ENCODE peak calls at places on chromosomes 7 and 10, in eight cellular contexts. U, V, T, X, C, J, F and D are unnamed samples.

GRCh38 chr7:138668946-138669345 is 32.2 kb downstream of the SVOPL start:
- DNase-seq in X (no peak), J (no peak), U (no peak), T (no peak), C (no peak), F (no peak), V (no peak), D (no peak)

GRCh38 chr7:83486957-83487356 is 162.0 kb downstream of the SEMA3E start:
- DNase-seq in J (no peak), U (no peak), T (no peak), X (no peak), F (no peak), C (no peak), V (no peak), D (no peak)

GRCh38 chr10:99682032-99682431 is 22.7 kb downstream of the ENTPD7 start:
- DNase-seq in U (no peak), J (no peak), V (no peak), C (no peak), T (no peak), F (no peak), X (no peak), D (no peak)

GRCh38 chr10:52314822-52315552 is 906 bp downstream of the DKK1 start:
- DNase-seq in T (peak; percentile 27), U (no peak), X (no peak), F (no peak), C (no peak), J (peak; percentile 14), V (no peak), D (peak; percentile 56)

GRCh38 chr10:63865210-63865609 is 344.0 kb downstream of the REEP3 start:
- DNase-seq in X (no peak), C (no peak), V (no peak), J (no peak), T (no peak), F (no peak), U (no peak), D (no peak)

GRCh38 chr7:64183126-64183742 is 23.8 kb upstream of the ZNF735 start:
- DNase-seq in T (peak; percentile 8), C (no peak), U (no peak), X (no peak), V (no peak), J (no peak), F (no peak), D (no peak)

GRCh38 chr10:3282341-3282740 is 109.8 kb upstream of the PITRM1 start:
- DNase-seq in U (no peak), C (no peak), V (no peak), F (no peak), T (no peak), X (no peak), J (no peak), D (no peak)

GRCh38 chr7:56046728-56047445 is 4.4 kb downstream of the PSPH start:
- DNase-seq in T (no peak), J (peak; percentile 15), X (no peak), V (peak; percentile 44), F (no peak), C (no peak), U (no peak), D (peak; percentile 50)

GRCh38 chr10:24415455-24416169 is 206.7 kb downstream of the KIAA1217 start:
- DNase-seq in X (peak; percentile 90), C (no peak), U (peak; percentile 97), F (no peak), T (no peak), V (peak; percentile 63), J (peak; percentile 29), D (peak; percentile 53)

GRCh38 chr7:80699030-80699638 is 60.7 kb downstream of the CD36 start:
- DNase-seq in X (no peak), F (no peak), V (no peak), U (no peak), C (no peak), J (peak; percentile 67), T (peak; percentile 55), D (no peak)

GRCh38 chr10:5813091-5813340 is 218 bp downstream of the GDI2 start:
- DNase-seq in F (no peak), U (no peak), T (no peak), V (no peak), J (no peak), C (no peak), X (no peak), D (no peak)

GRCh38 chr10:70849582-70850016 is 33.9 kb downstream of the SGPL1 start:
- DNase-seq in C (no peak), T (no peak), F (no peak), X (no peak), U (no peak), V (no peak), J (no peak), D (no peak)
- H3K36me3 ChIP-seq in C (no peaks in the 10 kb centered on the region), T (no peaks in the 10 kb centered on the region), F (peaks cover 47% of the 10 kb centered on the region), X (no peaks in the 10 kb centered on the region), U (peaks cover 6% of the 10 kb centered on the region), V (peaks cover 5% of the 10 kb centered on the region), J (peaks cover 10% of the 10 kb centered on the region), D (peaks cover 13% of the 10 kb centered on the region)

DNA sequence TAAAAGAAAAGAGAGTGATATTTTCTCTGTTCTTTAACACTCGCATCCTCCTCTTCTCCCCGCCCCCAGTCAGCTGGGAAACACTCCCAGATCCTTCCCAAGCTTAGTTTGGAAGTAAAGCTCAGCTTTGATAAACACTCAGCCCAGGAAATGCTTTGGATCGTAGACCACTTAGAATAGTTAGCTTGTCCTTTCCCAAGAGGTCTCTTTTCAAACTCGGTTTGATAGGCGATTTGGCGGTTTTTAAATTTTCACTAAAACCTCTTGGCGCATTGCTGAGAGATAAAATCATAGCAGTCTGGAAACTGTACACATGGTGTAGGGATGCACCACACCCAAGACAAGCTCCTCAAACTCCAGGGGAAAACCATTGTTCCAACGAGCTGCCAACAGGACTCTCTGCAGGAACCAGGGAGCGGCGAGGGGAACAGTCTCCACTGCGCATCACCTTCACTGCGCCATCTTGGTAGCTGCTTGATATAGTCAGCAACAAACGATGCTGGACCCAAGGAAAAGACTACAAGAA is 22.3 kb downstream of the SMURF1 start:
- DNase-seq in F (no peak), T (no peak), U (no peak), V (no peak), J (peak; percentile 24), X (no peak), C (no peak), D (no peak)
- H3K27ac ChIP-seq in F (no peak overlapping the region), T (no peak overlapping the region), U (peak overlapping the region; percentile 45), V (no peak overlapping the region), J (peak overlapping the region; percentile 80), X (peak overlapping the region; percentile 73), C (no peak overlapping the region), D (no peak overlapping the region)

GRCh38 chr7:54838540-54838925 is 79.5 kb upstream of the SEC61G start:
- DNase-seq in V (no peak), C (no peak), X (no peak), F (no peak), U (no peak), J (no peak), T (no peak), D (no peak)

GRCh38 chr7:54839538-54840213 is 80.7 kb upstream of the SEC61G start:
- DNase-seq in U (peak; percentile 76), T (no peak), X (peak; percentile 52), C (no peak), J (peak; percentile 29), V (peak; percentile 41), F (no peak), D (peak; percentile 85)

GRCh38 chr7:54837761-54838539 is 78.9 kb upstream of the SEC61G start:
- DNase-seq in J (no peak), T (no peak), V (no peak), F (no peak), C (no peak), U (no peak), X (no peak), D (no peak)

GRCh38 chr7:54843961-54844360 is 85.0 kb upstream of the SEC61G start:
- DNase-seq in C (no peak), J (no peak), V (no peak), F (no peak), T (no peak), U (no peak), X (no peak), D (no peak)

GRCh38 chr7:54841772-54842707 is 83.0 kb upstream of the SEC61G start:
- DNase-seq in U (no peak), V (no peak), J (peak; percentile 34), X (no peak), T (no peak), F (no peak), C (no peak), D (no peak)
- TF ChIP-seq CTCF in U (peak; percentile 24), V (peak; percentile 25), J (peak; percentile 42), X (no peak), T (peak; percentile 38), F (peak; percentile 42), C (no peak), D (no peak)

DNA sequence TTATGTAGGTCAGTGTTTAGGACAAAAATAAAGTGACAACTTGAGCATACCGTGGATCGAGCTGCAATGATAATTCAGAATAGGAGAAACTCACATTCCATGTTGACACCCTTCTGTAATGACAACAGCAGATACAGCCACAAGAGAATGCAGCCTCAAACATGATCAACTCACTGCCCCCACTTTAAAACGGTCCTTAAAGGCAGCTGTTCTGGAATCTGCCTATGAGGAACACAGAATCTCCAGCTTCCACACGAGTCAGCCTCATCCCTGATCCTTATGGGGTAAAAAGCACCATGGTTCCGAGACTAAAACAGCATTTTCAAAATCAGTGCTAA is 32.5 kb upstream of the DAGLB start:
- DNase-seq in J (peak; percentile 9), V (no peak), T (no peak), F (no peak), U (no peak), X (no peak), C (no peak), D (no peak)
- H3K36me3 ChIP-seq in J (peaks cover 3% of the 10 kb centered on the region), V (no peaks in the 10 kb centered on the region), T (no peaks in the 10 kb centered on the region), F (peaks cover 42% of the 10 kb centered on the region), U (no peaks in the 10 kb centered on the region), X (no peaks in the 10 kb centered on the region), C (peaks cover 10% of the 10 kb centered on the region), D (no peaks in the 10 kb centered on the region)